ENCODE peak calls at places on chromosomes 16 and 17, in nine cellular contexts. One of them, this sample, is unnamed.
A peak's percentile ranks its signal among the peaks of the same experiment; 100 is the strongest.

GRCh38 chr17:79883202-79883601 is 44.0 kb upstream of the CBX4 start:
- DNase-seq in PC-3: no peak
- DNase-seq in RWPE1: no peak
- DNase-seq in SK-N-SH: no peak
- DNase-seq in BJ: no peak
- DNase-seq in activated B cell treated with CpG ODN at 0.5 μM for 24 hours: no peak
- DNase-seq in B cell: no peak
- DNase-seq in body of pancreas: no peak
- DNase-seq in tibial nerve: no peak
- DNase-seq in this sample: no peak

GRCh38 chr17:47741109-47741792 is 8.2 kb downstream of the TBX21 start:
- DNase-seq in PC-3: no peak
- DNase-seq in RWPE1: no peak
- DNase-seq in SK-N-SH: no peak
- DNase-seq in BJ: no peak
- DNase-seq in activated B cell treated with CpG ODN at 0.5 μM for 24 hours: no peak
- DNase-seq in B cell: no peak
- DNase-seq in body of pancreas: no peak
- DNase-seq in tibial nerve: no peak
- DNase-seq in this sample: no peak

GRCh38 chr16:29664133-29664912 is 1.3 kb downstream of the SPN start:
- DNase-seq in PC-3: no peak
- DNase-seq in RWPE1: no peak
- DNase-seq in SK-N-SH: no peak
- DNase-seq in BJ: no peak
- DNase-seq in activated B cell treated with CpG ODN at 0.5 μM for 24 hours: no peak
- DNase-seq in B cell: no peak
- DNase-seq in body of pancreas: peak; percentile 17
- DNase-seq in tibial nerve: no peak
- DNase-seq in this sample: no peak

GRCh38 chr17:28178800-28179199 is 136.3 kb downstream of the NLK start:
- DNase-seq in PC-3: no peak
- DNase-seq in RWPE1: no peak
- DNase-seq in SK-N-SH: no peak
- DNase-seq in BJ: no peak
- DNase-seq in activated B cell treated with CpG ODN at 0.5 μM for 24 hours: no peak
- DNase-seq in B cell: no peak
- DNase-seq in body of pancreas: peak; percentile 25
- DNase-seq in tibial nerve: no peak
- DNase-seq in this sample: no peak

GRCh38 chr16:56915311-56916105 is 16.4 kb upstream of the HERPUD1 start:
- DNase-seq in PC-3: no peak
- DNase-seq in RWPE1: no peak
- DNase-seq in SK-N-SH: no peak
- DNase-seq in BJ: no peak
- DNase-seq in activated B cell treated with CpG ODN at 0.5 μM for 24 hours: no peak
- DNase-seq in B cell: no peak
- DNase-seq in body of pancreas: no peak
- DNase-seq in tibial nerve: peak; percentile 34
- DNase-seq in this sample: no peak

GRCh38 chr17:61324540-61324868 is 75.1 kb upstream of the TBX2 start:
- DNase-seq in PC-3: peak; percentile 52
- DNase-seq in RWPE1: no peak
- DNase-seq in SK-N-SH: no peak
- DNase-seq in BJ: no peak
- DNase-seq in activated B cell treated with CpG ODN at 0.5 μM for 24 hours: no peak
- DNase-seq in B cell: no peak
- DNase-seq in body of pancreas: no peak
- DNase-seq in tibial nerve: no peak
- DNase-seq in this sample: no peak

GRCh38 chr17:20278805-20279204 is 188.5 kb downstream of the LGALS9B start:
- DNase-seq in PC-3: peak; percentile 27
- DNase-seq in RWPE1: no peak
- DNase-seq in SK-N-SH: no peak
- DNase-seq in BJ: no peak
- DNase-seq in activated B cell treated with CpG ODN at 0.5 μM for 24 hours: no peak
- DNase-seq in B cell: no peak
- DNase-seq in body of pancreas: no peak
- DNase-seq in tibial nerve: no peak
- DNase-seq in this sample: no peak

GRCh38 chr17:981292-981658 is 1.7 kb upstream of the NXN start:
- DNase-seq in PC-3: no peak
- DNase-seq in RWPE1: no peak
- DNase-seq in SK-N-SH: no peak
- DNase-seq in BJ: no peak
- DNase-seq in activated B cell treated with CpG ODN at 0.5 μM for 24 hours: no peak
- DNase-seq in B cell: no peak
- DNase-seq in body of pancreas: no peak
- DNase-seq in tibial nerve: no peak
- DNase-seq in this sample: no peak

GRCh38 chr16:23072084-23072599 is 77.1 kb downstream of the USP31 start:
- DNase-seq in PC-3: peak; percentile 29
- DNase-seq in RWPE1: peak; percentile 73
- DNase-seq in SK-N-SH: peak; percentile 71
- DNase-seq in BJ: no peak
- DNase-seq in activated B cell treated with CpG ODN at 0.5 μM for 24 hours: no peak
- DNase-seq in B cell: no peak
- DNase-seq in body of pancreas: no peak
- DNase-seq in tibial nerve: peak; percentile 53
- DNase-seq in this sample: no peak

GRCh38 chr16:28580726-28581315 is 16.0 kb downstream of the SULT1A2 start:
- DNase-seq in PC-3: no peak
- DNase-seq in RWPE1: no peak
- DNase-seq in SK-N-SH: no peak
- DNase-seq in BJ: no peak
- DNase-seq in activated B cell treated with CpG ODN at 0.5 μM for 24 hours: no peak
- DNase-seq in B cell: no peak
- DNase-seq in body of pancreas: no peak
- DNase-seq in tibial nerve: no peak
- DNase-seq in this sample: no peak

GRCh38 chr16:71526111-71526998 is at the start of gene CHST4:
- DNase-seq in PC-3: no peak
- DNase-seq in RWPE1: peak; percentile 57
- DNase-seq in SK-N-SH: no peak
- DNase-seq in BJ: peak; percentile 2
- DNase-seq in activated B cell treated with CpG ODN at 0.5 μM for 24 hours: no peak
- DNase-seq in B cell: no peak
- DNase-seq in body of pancreas: peak; percentile 16
- DNase-seq in tibial nerve: no peak
- DNase-seq in this sample: no peak

GRCh38 chr16:48542020-48542473 is 67.9 kb downstream of the N4BP1 start:
- DNase-seq in PC-3: peak; percentile 37
- DNase-seq in RWPE1: peak; percentile 35
- DNase-seq in SK-N-SH: peak; percentile 78
- DNase-seq in BJ: no peak
- DNase-seq in activated B cell treated with CpG ODN at 0.5 μM for 24 hours: no peak
- DNase-seq in B cell: peak; percentile 59
- DNase-seq in body of pancreas: no peak
- DNase-seq in tibial nerve: peak; percentile 61
- DNase-seq in this sample: no peak

GRCh38 chr17:45335721-45336120 is 18.9 kb upstream of the MAP3K14 start:
- DNase-seq in PC-3: no peak
- DNase-seq in RWPE1: no peak
- DNase-seq in SK-N-SH: no peak
- DNase-seq in BJ: no peak
- DNase-seq in activated B cell treated with CpG ODN at 0.5 μM for 24 hours: no peak
- DNase-seq in B cell: no peak
- DNase-seq in body of pancreas: no peak
- DNase-seq in tibial nerve: no peak
- DNase-seq in this sample: no peak

GRCh38 chr17:79101111-79101673 is 26.6 kb downstream of the ENGASE start:
- DNase-seq in PC-3: no peak
- DNase-seq in RWPE1: no peak
- DNase-seq in SK-N-SH: no peak
- DNase-seq in BJ: no peak
- DNase-seq in activated B cell treated with CpG ODN at 0.5 μM for 24 hours: no peak
- DNase-seq in B cell: no peak
- DNase-seq in body of pancreas: no peak
- DNase-seq in tibial nerve: no peak
- DNase-seq in this sample: no peak

GRCh38 chr16:4869147-4869790 is 22.0 kb downstream of the UBN1 start:
- DNase-seq in PC-3: no peak
- DNase-seq in RWPE1: no peak
- DNase-seq in SK-N-SH: no peak
- DNase-seq in BJ: no peak
- DNase-seq in activated B cell treated with CpG ODN at 0.5 μM for 24 hours: no peak
- DNase-seq in B cell: peak; percentile 5
- DNase-seq in body of pancreas: peak; percentile 68
- DNase-seq in tibial nerve: no peak
- DNase-seq in this sample: no peak

GRCh38 chr16:85472514-85472913 is 140.6 kb upstream of the GSE1 start:
- DNase-seq in PC-3: no peak
- DNase-seq in RWPE1: no peak
- DNase-seq in SK-N-SH: no peak
- DNase-seq in BJ: no peak
- DNase-seq in activated B cell treated with CpG ODN at 0.5 μM for 24 hours: no peak
- DNase-seq in B cell: no peak
- DNase-seq in body of pancreas: no peak
- DNase-seq in tibial nerve: no peak
- DNase-seq in this sample: no peak

GRCh38 chr17:64574646-64575045 is 67.9 kb downstream of the CEP95 start:
- DNase-seq in PC-3: no peak
- DNase-seq in RWPE1: no peak
- DNase-seq in SK-N-SH: no peak
- DNase-seq in BJ: no peak
- DNase-seq in activated B cell treated with CpG ODN at 0.5 μM for 24 hours: no peak
- DNase-seq in B cell: no peak
- DNase-seq in body of pancreas: no peak
- DNase-seq in tibial nerve: no peak
- DNase-seq in this sample: no peak

GRCh38 chr17:77769215-77769614 is 189.3 kb upstream of the TNRC6C start:
- DNase-seq in PC-3: peak; percentile 26
- DNase-seq in RWPE1: no peak
- DNase-seq in SK-N-SH: no peak
- DNase-seq in BJ: no peak
- DNase-seq in activated B cell treated with CpG ODN at 0.5 μM for 24 hours: no peak
- DNase-seq in B cell: no peak
- DNase-seq in body of pancreas: no peak
- DNase-seq in tibial nerve: no peak
- DNase-seq in this sample: no peak

GRCh38 chr16:68995011-68995504 is 110.4 kb upstream of the HAS3 start:
- DNase-seq in PC-3: peak; percentile 70
- DNase-seq in RWPE1: peak; percentile 74
- DNase-seq in SK-N-SH: peak; percentile 19
- DNase-seq in BJ: no peak
- DNase-seq in activated B cell treated with CpG ODN at 0.5 μM for 24 hours: no peak
- DNase-seq in B cell: no peak
- DNase-seq in body of pancreas: no peak
- DNase-seq in tibial nerve: no peak
- DNase-seq in this sample: no peak

DNA sequence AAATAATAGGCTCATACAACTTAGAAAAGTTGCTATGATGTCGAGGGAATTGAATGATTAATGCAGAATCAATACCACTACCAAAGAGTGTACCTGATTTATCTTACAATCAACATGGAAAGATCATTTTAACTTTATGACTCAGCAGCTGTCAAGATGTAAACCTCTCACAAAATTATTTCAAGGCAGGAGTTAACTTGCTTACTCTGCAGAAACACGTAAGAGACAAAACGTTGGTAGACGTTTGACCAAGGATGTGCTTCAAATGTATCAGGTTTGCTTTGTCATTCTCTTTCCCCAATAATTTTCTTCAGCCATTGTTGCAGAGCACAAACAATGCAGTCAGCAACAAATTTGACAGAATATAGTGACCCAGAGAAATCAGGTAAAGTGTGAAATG is 415.8 kb upstream of the KIF2B start:
- DNase-seq in PC-3: no peak
- DNase-seq in RWPE1: no peak
- DNase-seq in SK-N-SH: no peak
- DNase-seq in BJ: no peak
- DNase-seq in activated B cell treated with CpG ODN at 0.5 μM for 24 hours: no peak
- DNase-seq in B cell: no peak
- DNase-seq in body of pancreas: no peak
- DNase-seq in tibial nerve: no peak
- DNase-seq in this sample: no peak
- TF ChIP-seq CTCF in PC-3: no peak
- TF ChIP-seq CTCF in RWPE1: no peak
- TF ChIP-seq CTCF in SK-N-SH: no peak
- TF ChIP-seq CTCF in BJ: no peak
- TF ChIP-seq CTCF in activated B cell treated with CpG ODN at 0.5 μM for 24 hours: no peak
- TF ChIP-seq CTCF in B cell: no peak
- TF ChIP-seq CTCF in body of pancreas: no peak
- TF ChIP-seq CTCF in tibial nerve: no peak
- TF ChIP-seq CTCF in this sample: no peak

DNA sequence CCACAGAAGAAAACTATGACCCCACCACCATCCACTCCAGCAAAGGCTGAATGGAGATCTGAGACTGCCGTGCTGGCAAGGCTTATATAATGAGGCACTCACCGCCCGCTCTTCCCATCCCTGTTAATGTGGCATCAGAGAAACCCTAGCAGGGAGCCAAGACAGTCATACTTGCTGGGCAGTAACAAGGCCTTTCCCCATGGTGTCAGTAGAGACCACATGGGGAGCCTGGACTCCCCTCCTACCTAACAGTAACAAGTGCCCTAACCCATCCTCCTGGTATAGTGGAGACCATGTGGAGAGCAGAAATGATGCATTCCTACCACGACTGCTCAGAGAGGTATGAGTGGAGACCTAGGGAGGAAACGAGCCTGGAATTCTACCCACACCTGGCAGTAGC is 235.2 kb downstream of the C16orf78 start:
- DNase-seq in PC-3: no peak
- DNase-seq in RWPE1: no peak
- DNase-seq in SK-N-SH: peak; percentile 48
- DNase-seq in BJ: no peak
- DNase-seq in activated B cell treated with CpG ODN at 0.5 μM for 24 hours: no peak
- DNase-seq in B cell: no peak
- DNase-seq in body of pancreas: no peak
- DNase-seq in tibial nerve: no peak
- DNase-seq in this sample: no peak
- TF ChIP-seq CTCF in PC-3: no peak
- TF ChIP-seq CTCF in RWPE1: no peak
- TF ChIP-seq CTCF in SK-N-SH: peak; percentile 56
- TF ChIP-seq CTCF in BJ: peak; percentile 86
- TF ChIP-seq CTCF in activated B cell treated with CpG ODN at 0.5 μM for 24 hours: no peak
- TF ChIP-seq CTCF in B cell: no peak
- TF ChIP-seq CTCF in body of pancreas: no peak
- TF ChIP-seq CTCF in tibial nerve: no peak
- TF ChIP-seq CTCF in this sample: peak; percentile 54

DNA sequence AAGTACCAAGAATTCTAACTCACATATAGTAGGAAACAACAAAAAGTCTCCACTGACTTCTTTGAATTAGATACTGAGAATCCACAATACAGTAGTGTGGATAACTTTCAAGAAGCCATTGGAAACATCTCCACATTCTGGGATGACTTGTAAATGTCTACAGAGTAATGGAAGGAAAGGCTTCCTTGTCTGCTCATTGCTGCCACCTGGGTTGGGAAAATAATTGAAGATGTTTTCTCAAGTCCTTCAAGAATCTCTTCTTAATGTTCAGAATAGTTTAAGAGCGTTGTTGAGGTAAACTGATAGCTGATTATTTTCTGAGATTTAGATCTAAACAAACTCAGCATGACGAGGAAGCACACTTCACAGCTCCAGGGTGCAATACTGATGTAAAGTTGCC is 14.0 kb downstream of the CPSF4L start:
- DNase-seq in PC-3: no peak
- DNase-seq in RWPE1: no peak
- DNase-seq in SK-N-SH: no peak
- DNase-seq in BJ: no peak
- DNase-seq in activated B cell treated with CpG ODN at 0.5 μM for 24 hours: no peak
- DNase-seq in B cell: no peak
- DNase-seq in body of pancreas: no peak
- DNase-seq in tibial nerve: no peak
- DNase-seq in this sample: no peak
- TF ChIP-seq CTCF in PC-3: peak; percentile 49
- TF ChIP-seq CTCF in RWPE1: no peak
- TF ChIP-seq CTCF in SK-N-SH: peak; percentile 41
- TF ChIP-seq CTCF in BJ: peak; percentile 37
- TF ChIP-seq CTCF in activated B cell treated with CpG ODN at 0.5 μM for 24 hours: no peak
- TF ChIP-seq CTCF in B cell: no peak
- TF ChIP-seq CTCF in body of pancreas: no peak
- TF ChIP-seq CTCF in tibial nerve: no peak
- TF ChIP-seq CTCF in this sample: no peak

GRCh38 chr17:54307326-54307725 is 484.6 kb downstream of the KIF2B start:
- DNase-seq in PC-3: no peak
- DNase-seq in RWPE1: no peak
- DNase-seq in SK-N-SH: no peak
- DNase-seq in BJ: no peak
- DNase-seq in activated B cell treated with CpG ODN at 0.5 μM for 24 hours: no peak
- DNase-seq in B cell: no peak
- DNase-seq in body of pancreas: no peak
- DNase-seq in tibial nerve: no peak
- DNase-seq in this sample: no peak
- TF ChIP-seq CTCF in PC-3: no peak
- TF ChIP-seq CTCF in RWPE1: no peak
- TF ChIP-seq CTCF in SK-N-SH: no peak
- TF ChIP-seq CTCF in BJ: no peak
- TF ChIP-seq CTCF in activated B cell treated with CpG ODN at 0.5 μM for 24 hours: no peak
- TF ChIP-seq CTCF in B cell: no peak
- TF ChIP-seq CTCF in body of pancreas: no peak
- TF ChIP-seq CTCF in tibial nerve: no peak
- TF ChIP-seq CTCF in this sample: no peak

This sample was measured in progenitor cell of endocrine pancreas.